ENCODE peak calls at places on chromosome 15, in seven cellular contexts. V, B, I, M, O, G and X are unnamed samples. For H3K4me1, the result is how much of the 10 kb centered on the place peaks cover.

GRCh38 chr15:52018693-52019393 is at the start of gene MAPK6:
- DNase-seq in M (peak), B (peak), I (peak), G (peak), O (peak), V (peak), X (peak)

GRCh38 chr15:80660114-80660513 is 35.0 kb upstream of the ABHD17C start:
- DNase-seq in I (peak), G (no peak), V (peak), O (no peak), M (no peak), B (peak), X (no peak)

GRCh38 chr15:90141646-90142045 is 39.4 kb upstream of the IDH2 start:
- DNase-seq in M (no peak), V (peak), O (no peak), B (no peak), I (no peak), G (no peak), X (no peak)

GRCh38 chr15:36347272-36347864 is 232.1 kb upstream of the CDIN1 start:
- DNase-seq in I (no peak), V (no peak), G (no peak), M (no peak), O (no peak), B (peak), X (no peak)

GRCh38 chr15:66094331-66094730 is 159.2 kb downstream of the MEGF11 start:
- DNase-seq in M (no peak), V (no peak), I (peak), G (no peak), B (no peak), O (no peak), X (no peak)

GRCh38 chr15:52790941-52791751 is 1.0 kb upstream of the ONECUT1 start:
- DNase-seq in B (no peak), V (peak), I (no peak), G (no peak), M (no peak), O (no peak), X (no peak)

GRCh38 chr15:50880651-50881114 is 27.8 kb upstream of the AP4E1 start:
- DNase-seq in G (no peak), V (peak), B (no peak), O (no peak), I (no peak), M (no peak), X (no peak)

GRCh38 chr15:68316061-68316804 is 38.7 kb downstream of the FEM1B start:
- DNase-seq in I (peak), O (no peak), B (peak), G (no peak), M (peak), V (no peak), X (no peak)

GRCh38 chr15:36644156-36644896 is 64.9 kb downstream of the CDIN1 start:
- DNase-seq in B (no peak), O (no peak), G (no peak), M (no peak), V (no peak), I (no peak), X (no peak)

GRCh38 chr15:68352401-68353062 is 75.0 kb downstream of the FEM1B start:
- DNase-seq in G (no peak), O (no peak), V (peak), B (peak), I (no peak), M (no peak), X (no peak)

GRCh38 chr15:67303490-67304363 is 49.1 kb downstream of the IQCH start:
- DNase-seq in B (peak), G (no peak), O (no peak), I (no peak), V (peak), M (no peak), X (no peak)

GRCh38 chr15:56524915-56525314 is 60.0 kb upstream of the MNS1 start:
- DNase-seq in M (no peak), V (peak), I (no peak), G (no peak), O (no peak), B (no peak), X (no peak)

GRCh38 chr15:57680021-57680420 is 26.5 kb upstream of the POLR2M start:
- DNase-seq in O (no peak), V (peak), B (peak), G (no peak), I (no peak), M (no peak), X (no peak)

GRCh38 chr15:45522179-45522930 is at the start of gene SLC30A4:
- DNase-seq in B (peak), V (peak), O (no peak), G (peak), M (peak), I (peak), X (no peak)

GRCh38 chr15:22933641-22934061 is 46.5 kb downstream of the CYFIP1 start:
- DNase-seq in V (peak), B (no peak), O (no peak), G (no peak), M (no peak), I (no peak), X (no peak)

GRCh38 chr15:25987638-25988037 is 124.5 kb upstream of the ATP10A start:
- DNase-seq in O (peak), G (no peak), B (no peak), I (no peak), M (no peak), V (no peak), X (no peak)

GRCh38 chr15:89998923-89999675 is 2.0 kb upstream of the ZNF710 start:
- DNase-seq in V (no peak), B (no peak), G (no peak), I (no peak), O (no peak), M (no peak), X (no peak)

GRCh38 chr15:41692049-41692448 is 31.8 kb downstream of the MGA start:
- DNase-seq in G (no peak), B (no peak), V (no peak), I (no peak), O (no peak), M (no peak), X (no peak)

GRCh38 chr15:67884009-67884408 is 44.2 kb upstream of the RNU6-1 start:
- DNase-seq in G (no peak), V (no peak), B (no peak), M (no peak), O (no peak), I (no peak), X (no peak)

GRCh38 chr15:47415539-47415971 is 301.8 kb upstream of the SEMA6D start:
- DNase-seq in V (peak), O (no peak), I (no peak), G (no peak), B (no peak), M (no peak), X (no peak)

GRCh38 chr15:95826831-95827230 is 503.7 kb upstream of the NR2F2 start:
- DNase-seq in B (no peak), I (no peak), V (no peak), M (no peak), O (no peak), G (no peak), X (no peak)

GRCh38 chr15:77974098-77974414 is 103.5 kb downstream of the TBC1D2B start:
- DNase-seq in G (no peak), B (no peak), V (peak), I (no peak), O (no peak), M (no peak), X (no peak)

GRCh38 chr15:93239591-93239990 is 150.6 kb upstream of the RGMA start:
- DNase-seq in I (no peak), M (no peak), O (peak), G (no peak), B (no peak), V (no peak), X (no peak)

GRCh38 chr15:67183443-67184169 is 70.9 kb downstream of the AAGAB start:
- DNase-seq in O (no peak), V (peak), B (peak), G (peak), M (no peak), I (no peak), X (no peak)

GRCh38 chr15:101489236-101489632 is 273 bp downstream of the PCSK6 start:
- DNase-seq in I (no peak), G (no peak), O (no peak), V (no peak), M (peak), B (peak), X (no peak)

GRCh38 chr15:67927501-67928156 is 87.8 kb upstream of the RNU6-1 start:
- DNase-seq in V (peak), O (peak), B (peak), M (no peak), G (no peak), I (no peak), X (no peak)

GRCh38 chr15:66452971-66453580 is 44.5 kb downstream of the SNAPC5 start:
- DNase-seq in I (no peak), V (no peak), M (no peak), O (no peak), G (peak), B (no peak), X (no peak)

GRCh38 chr15:85623648-85624047 is 171.1 kb downstream of the KLHL25 start:
- DNase-seq in V (peak), O (no peak), B (no peak), M (no peak), I (no peak), G (no peak), X (no peak)
- H3K4me1 ChIP-seq in V (under half), O (half or more), B (under half), M (half or more), I (under half), G (half or more), X (under half)

GRCh38 chr15:49225572-49226281 is 55.7 kb downstream of the GALK2 start:
- DNase-seq in M (peak), G (no peak), B (peak), O (no peak), I (no peak), V (peak), X (no peak)
- TF ChIP-seq CTCF in M (no peak), G (no peak), B (peak), O (no peak), I (no peak), V (peak), X (no peak)

GRCh38 chr15:70195171-70195807 is 97.6 kb upstream of the TLE3 start:
- DNase-seq in V (no peak), M (no peak), G (no peak), I (no peak), B (no peak), O (no peak), X (no peak)

GRCh38 chr15:70197318-70197944 is 99.7 kb upstream of the TLE3 start:
- DNase-seq in O (no peak), M (no peak), G (no peak), V (no peak), I (no peak), B (no peak), X (no peak)

GRCh38 chr15:70195808-70196304 is 98.1 kb upstream of the TLE3 start:
- DNase-seq in I (peak), M (peak), V (peak), B (peak), G (peak), O (no peak), X (no peak)

GRCh38 chr15:70197945-70198361 is 100.2 kb upstream of the TLE3 start:
- DNase-seq in M (no peak), B (no peak), I (no peak), V (no peak), O (no peak), G (peak), X (no peak)

GRCh38 chr15:70196314-70197291 is 98.9 kb upstream of the TLE3 start:
- DNase-seq in G (peak), O (no peak), I (peak), V (peak), B (no peak), M (no peak), X (peak)
- TF ChIP-seq POLR2A in G (no peak), O (no peak), I (no peak), V (no peak), B (no peak), M (no peak), X (no peak)

GRCh38 chr15:99712415-99712814 is 20.8 kb downstream of the LYSMD4 start:
- DNase-seq in M (no peak), V (no peak), B (no peak), I (no peak), G (no peak), O (no peak), X (no peak)

GRCh38 chr15:99709243-99709986 is 23.8 kb downstream of the LYSMD4 start:
- DNase-seq in G (no peak), I (no peak), O (no peak), M (no peak), V (no peak), B (no peak), X (no peak)

GRCh38 chr15:99708563-99708962 is 24.7 kb downstream of the LYSMD4 start:
- DNase-seq in G (peak), M (peak), O (no peak), B (peak), I (peak), V (peak), X (no peak)

GRCh38 chr15:99707481-99708270 is 25.6 kb downstream of the LYSMD4 start:
- DNase-seq in O (no peak), V (peak), M (no peak), B (no peak), I (no peak), G (no peak), X (no peak)

DNA sequence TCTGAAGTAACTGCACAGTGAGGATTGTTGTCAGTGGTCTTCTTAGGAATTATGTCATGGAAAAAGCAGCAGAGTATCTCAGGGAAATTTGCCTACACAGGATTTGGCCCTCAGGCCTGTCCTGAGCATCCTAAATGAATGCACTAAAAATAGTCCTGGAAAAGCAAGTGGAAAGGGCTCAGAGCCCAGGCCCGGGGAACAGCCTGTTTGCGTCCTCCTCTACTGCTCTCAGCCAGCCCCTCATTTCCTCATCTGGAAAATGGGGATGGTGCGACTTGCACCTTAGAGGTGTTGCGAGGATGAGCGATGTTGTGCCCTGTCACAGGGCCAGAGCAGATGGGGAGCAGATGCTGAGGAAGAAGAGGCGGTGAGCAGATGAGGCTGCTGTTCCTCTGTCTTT is 21.6 kb downstream of the LYSMD4 start:
- DNase-seq in O (no peak), I (no peak), G (no peak), M (no peak), V (no peak), B (no peak), X (no peak)
- H3K4me1 ChIP-seq in O (half or more), I (under half), G (half or more), M (under half), V (under half), B (under half), X (under half)

GRCh38 chr15:61367953-61368352 is 138.9 kb upstream of the RORA start:
- DNase-seq in I (no peak), G (no peak), V (no peak), B (peak), M (no peak), O (no peak), X (no peak)
- TF ChIP-seq CTCF in I (no peak), G (no peak), V (no peak), B (no peak), M (no peak), O (no peak), X (no peak)

GRCh38 chr15:40421246-40422157 is 15.9 kb downstream of the IVD start:
- DNase-seq in M (peak), I (peak), G (peak), O (no peak), B (peak), V (peak), X (no peak)
- TF ChIP-seq POLR2A in M (no peak), I (no peak), G (no peak), O (no peak), B (no peak), V (no peak), X (no peak)